ENCODE peak calls at places on chromosomes 13 and 19, in five cellular contexts. One of them, this sample, is unnamed. For H3K27me3, the result is how much of the 10 kb centered on the place peaks cover.

GRCh38 chr13:26941345-26942174 is 181.0 kb upstream of the GPR12 start:
- ATAC-seq in upper lobe of left lung: peak
- ATAC-seq in GM12878: peak
- ATAC-seq in HepG2: no peak
- ATAC-seq in K562: peak
- ATAC-seq in this sample: no peak

GRCh38 chr19:18093439-18094161 is 4.0 kb upstream of the MAST3 start:
- ATAC-seq in upper lobe of left lung: no peak
- ATAC-seq in GM12878: no peak
- ATAC-seq in HepG2: peak
- ATAC-seq in K562: peak
- ATAC-seq in this sample: no peak

GRCh38 chr13:99027260-99027659 is 49.4 kb upstream of the DOCK9 start:
- ATAC-seq in upper lobe of left lung: no peak
- ATAC-seq in GM12878: no peak
- ATAC-seq in HepG2: no peak
- ATAC-seq in K562: peak
- ATAC-seq in this sample: no peak

GRCh38 chr13:58369941-58370340 is 738.4 kb downstream of the PCDH17 start:
- ATAC-seq in upper lobe of left lung: no peak
- ATAC-seq in GM12878: no peak
- ATAC-seq in HepG2: no peak
- ATAC-seq in K562: no peak
- ATAC-seq in this sample: no peak

GRCh38 chr19:610071-610800 is 20.6 kb downstream of the HCN2 start:
- ATAC-seq in upper lobe of left lung: no peak
- ATAC-seq in GM12878: peak
- ATAC-seq in HepG2: no peak
- ATAC-seq in K562: no peak
- ATAC-seq in this sample: peak

GRCh38 chr13:30567072-30567471 is 50.6 kb upstream of the USPL1 start:
- ATAC-seq in upper lobe of left lung: no peak
- ATAC-seq in GM12878: peak
- ATAC-seq in HepG2: no peak
- ATAC-seq in K562: no peak
- ATAC-seq in this sample: no peak

GRCh38 chr13:108182652-108183051 is 32.7 kb downstream of the LIG4 start:
- ATAC-seq in upper lobe of left lung: peak
- ATAC-seq in GM12878: no peak
- ATAC-seq in HepG2: no peak
- ATAC-seq in K562: no peak
- ATAC-seq in this sample: no peak

GRCh38 chr19:58531052-58531600 is 11.5 kb upstream of the ZBTB45 start:
- ATAC-seq in upper lobe of left lung: no peak
- ATAC-seq in GM12878: no peak
- ATAC-seq in HepG2: no peak
- ATAC-seq in K562: no peak
- ATAC-seq in this sample: no peak

GRCh38 chr13:24851546-24851945 is 87.6 kb downstream of the RNF17 start:
- ATAC-seq in upper lobe of left lung: no peak
- ATAC-seq in GM12878: no peak
- ATAC-seq in HepG2: no peak
- ATAC-seq in K562: no peak
- ATAC-seq in this sample: no peak

GRCh38 chr13:112966776-112967175 is 2.2 kb upstream of the MCF2L start:
- ATAC-seq in upper lobe of left lung: no peak
- ATAC-seq in GM12878: no peak
- ATAC-seq in HepG2: no peak
- ATAC-seq in K562: no peak
- ATAC-seq in this sample: no peak

GRCh38 chr13:24251525-24251924 is 57.9 kb upstream of the C1QTNF9 start:
- ATAC-seq in upper lobe of left lung: peak
- ATAC-seq in GM12878: no peak
- ATAC-seq in HepG2: no peak
- ATAC-seq in K562: no peak
- ATAC-seq in this sample: no peak

GRCh38 chr19:31214997-31215396 is 134.2 kb downstream of the TSHZ3 start:
- ATAC-seq in upper lobe of left lung: no peak
- ATAC-seq in GM12878: no peak
- ATAC-seq in HepG2: no peak
- ATAC-seq in K562: no peak
- ATAC-seq in this sample: no peak

GRCh38 chr13:111393221-111393790 is 72.9 kb downstream of the TEX29 start:
- ATAC-seq in upper lobe of left lung: no peak
- ATAC-seq in GM12878: no peak
- ATAC-seq in HepG2: no peak
- ATAC-seq in K562: no peak
- ATAC-seq in this sample: no peak

GRCh38 chr19:58466089-58466759 is 656 bp upstream of the ZNF324 start:
- ATAC-seq in upper lobe of left lung: peak
- ATAC-seq in GM12878: peak
- ATAC-seq in HepG2: peak
- ATAC-seq in K562: peak
- ATAC-seq in this sample: peak

GRCh38 chr19:5628919-5629481 is 6.1 kb downstream of the SAFB start:
- ATAC-seq in upper lobe of left lung: no peak
- ATAC-seq in GM12878: peak
- ATAC-seq in HepG2: no peak
- ATAC-seq in K562: no peak
- ATAC-seq in this sample: no peak

GRCh38 chr13:97369269-97369893 is 64.6 kb upstream of the RAP2A start:
- ATAC-seq in upper lobe of left lung: no peak
- ATAC-seq in GM12878: peak
- ATAC-seq in HepG2: no peak
- ATAC-seq in K562: no peak
- ATAC-seq in this sample: no peak

GRCh38 chr19:43503501-43504425 is 783 bp downstream of the PHLDB3 start:
- ATAC-seq in upper lobe of left lung: peak
- ATAC-seq in GM12878: peak
- ATAC-seq in HepG2: peak
- ATAC-seq in K562: peak
- ATAC-seq in this sample: peak

GRCh38 chr19:54040003-54040402 is 23.7 kb downstream of the VSTM1 start:
- ATAC-seq in upper lobe of left lung: no peak
- ATAC-seq in GM12878: no peak
- ATAC-seq in HepG2: no peak
- ATAC-seq in K562: no peak
- ATAC-seq in this sample: no peak

GRCh38 chr19:35510626-35510964 is 2.9 kb downstream of the DMKN start:
- ATAC-seq in upper lobe of left lung: peak
- ATAC-seq in GM12878: no peak
- ATAC-seq in HepG2: no peak
- ATAC-seq in K562: peak
- ATAC-seq in this sample: no peak

GRCh38 chr13:46962286-46962941 is 65.6 kb upstream of the HTR2A start:
- ATAC-seq in upper lobe of left lung: no peak
- ATAC-seq in GM12878: peak
- ATAC-seq in HepG2: no peak
- ATAC-seq in K562: no peak
- ATAC-seq in this sample: no peak

GRCh38 chr19:12736854-12737665 is at the start of gene GET3:
- ATAC-seq in upper lobe of left lung: peak
- ATAC-seq in GM12878: peak
- ATAC-seq in HepG2: peak
- ATAC-seq in K562: peak
- ATAC-seq in this sample: peak

GRCh38 chr19:4302238-4302630 is at the start of gene TMIGD2:
- ATAC-seq in upper lobe of left lung: no peak
- ATAC-seq in GM12878: no peak
- ATAC-seq in HepG2: no peak
- ATAC-seq in K562: no peak
- ATAC-seq in this sample: no peak

DNA sequence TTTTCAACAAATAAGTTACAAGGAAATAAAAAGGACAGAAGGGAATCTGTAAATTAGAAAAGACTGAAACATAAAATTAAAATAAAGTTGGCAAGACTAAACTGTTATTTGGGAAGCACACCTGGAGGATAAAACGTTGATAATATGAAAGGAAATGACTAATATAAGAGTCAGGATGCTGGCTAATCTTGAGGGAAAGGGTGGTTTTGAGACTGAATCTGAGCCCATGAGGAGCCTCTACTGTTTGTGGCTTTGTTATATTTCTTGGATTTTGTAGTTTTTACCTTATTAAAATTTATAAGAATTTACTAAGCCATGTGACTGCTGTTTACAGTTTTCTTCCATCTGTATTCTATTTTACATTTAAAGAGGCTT is 718.0 kb upstream of the SPRY2 start:
- ATAC-seq in upper lobe of left lung: no peak
- ATAC-seq in GM12878: no peak
- ATAC-seq in HepG2: no peak
- ATAC-seq in K562: no peak
- ATAC-seq in this sample: no peak
- TF ChIP-seq EP300 in upper lobe of left lung: no peak
- TF ChIP-seq EP300 in GM12878: no peak
- TF ChIP-seq EP300 in HepG2: no peak
- TF ChIP-seq EP300 in K562: no peak
- TF ChIP-seq EP300 in this sample: no peak

GRCh38 chr19:55116232-55117062 is 990 bp downstream of the PPP1R12C start:
- ATAC-seq in upper lobe of left lung: peak
- ATAC-seq in GM12878: peak
- ATAC-seq in HepG2: peak
- ATAC-seq in K562: peak
- ATAC-seq in this sample: peak
- TF ChIP-seq POLR2AphosphoS5 in upper lobe of left lung: peak
- TF ChIP-seq POLR2AphosphoS5 in GM12878: no peak
- TF ChIP-seq POLR2AphosphoS5 in HepG2: no peak
- TF ChIP-seq POLR2AphosphoS5 in K562: no peak
- TF ChIP-seq POLR2AphosphoS5 in this sample: peak

DNA sequence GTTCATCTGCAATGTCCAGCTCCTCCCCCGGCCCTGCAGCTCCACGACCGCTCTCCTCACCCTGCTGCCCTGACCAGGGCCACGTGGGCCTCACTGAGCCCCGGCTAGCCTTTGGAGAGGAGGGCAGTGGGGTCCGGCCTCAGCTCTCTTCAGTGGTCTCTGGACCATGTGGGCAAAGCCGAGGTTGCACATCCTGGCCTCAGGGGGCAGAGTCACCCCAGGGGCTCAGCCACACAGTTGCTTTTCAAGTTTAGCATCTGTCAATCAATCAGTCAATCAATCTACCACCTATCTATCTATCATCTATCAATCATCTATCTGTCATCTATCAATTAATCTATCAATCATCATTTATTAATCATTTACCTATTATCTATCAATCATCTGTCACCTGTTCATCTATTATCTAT is 3.0 kb upstream of the DIRAS1 start:
- ATAC-seq in upper lobe of left lung: no peak
- ATAC-seq in GM12878: no peak
- ATAC-seq in HepG2: peak
- ATAC-seq in K562: no peak
- ATAC-seq in this sample: no peak
- H3K27me3 ChIP-seq in upper lobe of left lung: under half
- H3K27me3 ChIP-seq in GM12878: under half
- H3K27me3 ChIP-seq in HepG2: under half
- H3K27me3 ChIP-seq in K562: under half
- H3K27me3 ChIP-seq in this sample: half or more

DNA sequence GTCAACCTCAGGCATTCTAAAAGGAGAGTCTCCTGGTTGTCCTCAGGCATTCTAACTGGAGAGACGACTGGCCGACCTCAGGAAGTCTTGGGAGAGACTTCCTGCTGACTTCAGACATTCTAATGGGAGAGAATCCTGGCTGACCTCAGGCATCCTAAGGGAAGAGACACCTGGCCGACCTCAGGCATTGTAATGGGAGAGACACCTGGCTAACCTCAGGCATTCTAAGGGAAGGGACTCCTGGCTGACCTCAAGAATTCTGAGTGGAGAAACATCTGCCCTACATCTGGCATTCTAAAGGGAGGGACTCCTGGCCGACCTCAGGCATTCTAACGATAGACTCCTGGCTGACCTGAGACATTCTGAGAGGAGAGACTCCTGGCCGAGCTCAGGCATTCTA is 1353.3 kb downstream of the UQCRFS1 start:
- ATAC-seq in upper lobe of left lung: no peak
- ATAC-seq in GM12878: no peak
- ATAC-seq in HepG2: no peak
- ATAC-seq in K562: no peak
- ATAC-seq in this sample: no peak
- TF ChIP-seq EP300 in upper lobe of left lung: no peak
- TF ChIP-seq EP300 in GM12878: no peak
- TF ChIP-seq EP300 in HepG2: no peak
- TF ChIP-seq EP300 in K562: no peak
- TF ChIP-seq EP300 in this sample: no peak

This sample was measured in gastroesophageal sphincter.